ENCODE peak calls at places on chromosomes 2 and 18, in five cellular contexts. Q is SJSA1; Z is neural crest cell; O is CD8-positive, alpha-beta T cell; W is hepatic stellate cell. Y is an unnamed sample.

GRCh38 chr18:68275616-68276015 is 439.3 kb downstream of the TMX3 start:
- DNase-seq in Q (no peak), Z (no peak), O (no peak), W (peak), Y (no peak)

GRCh38 chr2:102301867-102302362 is 9.4 kb upstream of the IL1RL1 start:
- DNase-seq in Q (no peak), Z (peak), O (peak), W (no peak), Y (no peak)

GRCh38 chr2:217288472-217289063 is 428.7 kb upstream of the TNP1 start:
- DNase-seq in Q (no peak), Z (no peak), O (no peak), W (no peak), Y (no peak)

GRCh38 chr2:170929686-170930050 is 615 bp downstream of the GORASP2 start:
- DNase-seq in Q (no peak), Z (peak), O (peak), W (peak), Y (peak)

GRCh38 chr18:79507076-79507545 is 111.4 kb downstream of the NFATC1 start:
- DNase-seq in Q (peak), Z (no peak), O (no peak), W (peak), Y (no peak)

GRCh38 chr2:201964631-201965206 is 68.9 kb upstream of the FZD7 start:
- DNase-seq in Q (no peak), Z (no peak), O (no peak), W (no peak), Y (no peak)

GRCh38 chr2:222817628-222818027 is 43.2 kb upstream of the ACSL3 start:
- DNase-seq in Q (no peak), Z (no peak), O (no peak), W (no peak), Y (no peak)

GRCh38 chr18:70288171-70288850 is 534 bp upstream of the SOCS6 start:
- DNase-seq in Q (peak), Z (peak), O (no peak), W (peak), Y (no peak)

GRCh38 chr2:120465989-120466703 is 120.2 kb downstream of the INHBB start:
- DNase-seq in Q (no peak), Z (peak), O (no peak), W (no peak), Y (no peak)

GRCh38 chr18:57898506-57899124 is 95.5 kb upstream of the ATP8B1 start:
- DNase-seq in Q (no peak), Z (no peak), O (no peak), W (peak), Y (peak)

GRCh38 chr2:226063704-226064390 is 664.3 kb downstream of the NYAP2 start:
- DNase-seq in Q (no peak), Z (no peak), O (no peak), W (no peak), Y (no peak)

GRCh38 chr2:9690252-9690651 is 59.5 kb upstream of the YWHAQ start:
- DNase-seq in Q (peak), Z (no peak), O (no peak), W (peak), Y (no peak)

Y was measured in H54.